ENCODE peak calls at places on chromosomes 2 and 18, in six cellular contexts. One of them, this sample, is unnamed.

GRCh38 chr2:88807237-88807962 is 115.9 kb downstream of the RPIA start:
- DNase-seq in transverse colon: no peak
- DNase-seq in breast epithelium: no peak
- DNase-seq in GM12892: no peak
- DNase-seq in K562: no peak
- DNase-seq in prostate gland: no peak
- DNase-seq in this sample: no peak

GRCh38 chr2:233480490-233481202 is 85.9 kb downstream of the USP40 start:
- DNase-seq in transverse colon: peak; percentile 52
- DNase-seq in breast epithelium: peak; percentile 86
- DNase-seq in GM12892: no peak
- DNase-seq in K562: no peak
- DNase-seq in prostate gland: peak; percentile 84
- DNase-seq in this sample: peak; percentile 75

GRCh38 chr18:23675236-23675635 is 12.5 kb upstream of the ANKRD29 start:
- DNase-seq in transverse colon: no peak
- DNase-seq in breast epithelium: no peak
- DNase-seq in GM12892: no peak
- DNase-seq in K562: no peak
- DNase-seq in prostate gland: no peak
- DNase-seq in this sample: no peak

GRCh38 chr2:113000436-113000835 is 4.8 kb upstream of the IL36A start:
- DNase-seq in transverse colon: no peak
- DNase-seq in breast epithelium: no peak
- DNase-seq in GM12892: no peak
- DNase-seq in K562: no peak
- DNase-seq in prostate gland: no peak
- DNase-seq in this sample: no peak

GRCh38 chr2:30821960-30822359 is 14.7 kb upstream of the CAPN13 start:
- DNase-seq in transverse colon: no peak
- DNase-seq in breast epithelium: no peak
- DNase-seq in GM12892: no peak
- DNase-seq in K562: no peak
- DNase-seq in prostate gland: no peak
- DNase-seq in this sample: no peak

GRCh38 chr2:239587836-239588235 is 187.0 kb upstream of the HDAC4 start:
- DNase-seq in transverse colon: no peak
- DNase-seq in breast epithelium: no peak
- DNase-seq in GM12892: no peak
- DNase-seq in K562: no peak
- DNase-seq in prostate gland: no peak
- DNase-seq in this sample: peak; percentile 36

GRCh38 chr2:54386993-54387590 is 69.0 kb upstream of the SPTBN1 start:
- DNase-seq in transverse colon: no peak
- DNase-seq in breast epithelium: no peak
- DNase-seq in GM12892: no peak
- DNase-seq in K562: no peak
- DNase-seq in prostate gland: no peak
- DNase-seq in this sample: no peak

GRCh38 chr2:166060191-166060590 is 67.6 kb downstream of the SCN1A start:
- DNase-seq in transverse colon: no peak
- DNase-seq in breast epithelium: no peak
- DNase-seq in GM12892: no peak
- DNase-seq in K562: no peak
- DNase-seq in prostate gland: no peak
- DNase-seq in this sample: no peak

GRCh38 chr2:158979775-158980174 is 11.3 kb downstream of the TANC1 start:
- DNase-seq in transverse colon: no peak
- DNase-seq in breast epithelium: no peak
- DNase-seq in GM12892: no peak
- DNase-seq in K562: no peak
- DNase-seq in prostate gland: no peak
- DNase-seq in this sample: no peak

GRCh38 chr2:110149330-110150220 is 34.0 kb upstream of the MALL start:
- DNase-seq in transverse colon: no peak
- DNase-seq in breast epithelium: no peak
- DNase-seq in GM12892: no peak
- DNase-seq in K562: no peak
- DNase-seq in prostate gland: no peak
- DNase-seq in this sample: no peak
- TF ChIP-seq POLR2AphosphoS5 in transverse colon: no peak
- TF ChIP-seq POLR2AphosphoS5 in breast epithelium: no peak
- TF ChIP-seq POLR2AphosphoS5 in GM12892: no peak
- TF ChIP-seq POLR2AphosphoS5 in K562: no peak
- TF ChIP-seq POLR2AphosphoS5 in prostate gland: no peak
- TF ChIP-seq POLR2AphosphoS5 in this sample: no peak

GRCh38 chr2:109184368-109184767 is 55.4 kb downstream of the SH3RF3 start:
- DNase-seq in transverse colon: no peak
- DNase-seq in breast epithelium: no peak
- DNase-seq in GM12892: no peak
- DNase-seq in K562: no peak
- DNase-seq in prostate gland: no peak
- DNase-seq in this sample: no peak

GRCh38 chr2:109187711-109188484 is 58.9 kb downstream of the SH3RF3 start:
- DNase-seq in transverse colon: no peak
- DNase-seq in breast epithelium: no peak
- DNase-seq in GM12892: no peak
- DNase-seq in K562: no peak
- DNase-seq in prostate gland: no peak
- DNase-seq in this sample: no peak

GRCh38 chr2:109185338-109185737 is 56.3 kb downstream of the SH3RF3 start:
- DNase-seq in transverse colon: no peak
- DNase-seq in breast epithelium: no peak
- DNase-seq in GM12892: no peak
- DNase-seq in K562: no peak
- DNase-seq in prostate gland: peak; percentile 53
- DNase-seq in this sample: no peak

GRCh38 chr2:109186656-109187250 is 57.7 kb downstream of the SH3RF3 start:
- DNase-seq in transverse colon: no peak
- DNase-seq in breast epithelium: no peak
- DNase-seq in GM12892: no peak
- DNase-seq in K562: no peak
- DNase-seq in prostate gland: no peak
- DNase-seq in this sample: no peak

DNA sequence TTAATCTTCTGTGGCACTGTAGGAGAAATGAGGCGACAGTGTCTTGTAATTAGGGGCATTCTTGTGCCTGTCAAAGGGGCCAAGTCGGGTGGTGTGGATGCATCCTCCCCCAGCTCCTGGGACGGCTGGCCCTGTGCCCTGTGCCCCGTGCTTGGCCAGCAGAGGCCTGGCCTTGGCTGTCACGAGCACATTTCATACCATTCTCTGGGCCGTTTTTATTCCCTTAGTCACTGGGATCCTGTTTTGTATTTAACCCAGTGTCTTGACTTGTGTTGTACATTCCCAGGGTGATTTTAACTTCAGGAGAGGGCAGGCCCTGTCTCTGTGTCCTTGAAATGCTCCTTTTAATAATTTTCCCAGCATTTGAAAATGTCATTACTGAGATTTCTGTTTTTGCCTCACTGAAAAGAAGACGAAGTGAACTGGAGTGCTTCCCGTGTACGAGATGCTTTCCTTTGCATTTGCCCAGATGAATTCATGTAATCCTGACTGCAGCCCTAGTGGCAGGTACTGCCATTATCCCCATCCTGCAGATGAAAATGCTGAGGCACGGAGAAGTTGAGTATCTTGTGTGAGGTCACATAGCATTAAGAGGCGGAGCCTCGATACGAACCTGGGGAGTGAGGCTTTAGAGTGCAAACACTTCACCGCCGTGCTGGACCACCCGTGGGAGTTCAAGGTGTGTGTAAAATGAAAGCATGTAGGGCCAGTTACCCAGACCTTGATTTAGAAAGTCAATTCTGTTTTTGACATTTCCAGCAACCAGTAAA is 57.0 kb downstream of the SH3RF3 start:
- DNase-seq in transverse colon: peak; percentile 30
- DNase-seq in breast epithelium: no peak
- DNase-seq in GM12892: no peak
- DNase-seq in K562: no peak
- DNase-seq in prostate gland: no peak
- DNase-seq in this sample: no peak
- TF ChIP-seq POLR2AphosphoS5 in transverse colon: peak; percentile 57
- TF ChIP-seq POLR2AphosphoS5 in breast epithelium: no peak
- TF ChIP-seq POLR2AphosphoS5 in GM12892: no peak
- TF ChIP-seq POLR2AphosphoS5 in K562: no peak
- TF ChIP-seq POLR2AphosphoS5 in prostate gland: no peak
- TF ChIP-seq POLR2AphosphoS5 in this sample: peak; percentile 63

GRCh38 chr2:200812122-200813022 is 662 bp downstream of the BZW1 start:
- DNase-seq in transverse colon: peak; percentile 88
- DNase-seq in breast epithelium: peak; percentile 74
- DNase-seq in GM12892: peak; percentile 39
- DNase-seq in K562: peak; percentile 66
- DNase-seq in prostate gland: peak; percentile 69
- DNase-seq in this sample: peak; percentile 95
- TF ChIP-seq POLR2AphosphoS5 in transverse colon: peak; percentile 58
- TF ChIP-seq POLR2AphosphoS5 in breast epithelium: peak; percentile 40
- TF ChIP-seq POLR2AphosphoS5 in GM12892: no peak
- TF ChIP-seq POLR2AphosphoS5 in K562: peak; percentile 22
- TF ChIP-seq POLR2AphosphoS5 in prostate gland: peak; percentile 27
- TF ChIP-seq POLR2AphosphoS5 in this sample: no peak

DNA sequence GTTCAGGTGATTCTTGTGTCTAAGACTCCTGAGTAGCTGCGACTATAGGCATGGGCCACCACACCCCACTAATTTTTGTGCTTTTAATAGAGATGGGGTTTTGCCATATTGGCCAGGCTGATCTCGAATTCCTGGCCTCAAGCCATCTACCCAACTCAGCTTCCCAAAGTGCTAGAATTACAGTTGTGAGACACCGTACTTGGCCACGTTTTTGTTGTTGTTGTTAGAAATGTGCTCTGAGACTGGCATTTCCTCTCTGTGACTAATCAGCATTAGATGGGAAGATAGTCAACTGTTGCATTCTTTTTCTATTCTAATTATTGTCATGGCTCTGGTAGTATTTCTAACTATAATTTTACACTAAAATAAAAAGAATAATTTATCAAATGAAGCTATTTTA is 191.7 kb downstream of the CAMKMT start:
- DNase-seq in transverse colon: no peak
- DNase-seq in breast epithelium: no peak
- DNase-seq in GM12892: no peak
- DNase-seq in K562: no peak
- DNase-seq in prostate gland: no peak
- DNase-seq in this sample: no peak
- TF ChIP-seq POLR2AphosphoS5 in transverse colon: no peak
- TF ChIP-seq POLR2AphosphoS5 in breast epithelium: no peak
- TF ChIP-seq POLR2AphosphoS5 in GM12892: no peak
- TF ChIP-seq POLR2AphosphoS5 in K562: no peak
- TF ChIP-seq POLR2AphosphoS5 in prostate gland: no peak
- TF ChIP-seq POLR2AphosphoS5 in this sample: no peak

DNA sequence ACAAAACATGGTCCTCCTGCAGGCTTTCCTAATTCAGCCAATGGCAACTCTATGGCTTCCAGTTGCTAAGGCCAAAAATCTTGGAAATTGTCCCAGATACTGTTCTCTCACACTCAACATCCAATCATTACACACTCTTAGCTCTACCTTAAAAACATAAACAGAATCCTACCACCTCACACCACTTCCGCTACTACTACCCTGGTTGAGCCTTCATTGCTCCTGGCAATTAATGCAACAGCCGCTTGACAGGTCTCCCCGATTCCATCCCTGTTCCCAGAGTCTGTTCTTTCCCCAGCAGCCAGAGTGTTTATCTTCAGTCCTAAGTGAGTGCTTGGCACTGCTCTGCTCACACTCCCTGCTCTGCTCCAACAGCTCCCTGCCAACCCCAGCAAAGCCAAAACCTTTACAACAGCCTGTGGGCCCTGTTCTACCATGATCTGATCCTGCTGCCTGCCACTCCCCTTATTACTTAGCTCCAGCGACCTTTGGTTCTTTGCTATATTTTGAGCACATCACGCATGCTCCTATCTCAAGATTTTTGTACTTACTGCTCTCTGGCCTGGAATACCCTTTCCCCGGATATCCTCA is 67.5 kb upstream of the AMMECR1L start:
- DNase-seq in transverse colon: peak; percentile 56
- DNase-seq in breast epithelium: no peak
- DNase-seq in GM12892: no peak
- DNase-seq in K562: no peak
- DNase-seq in prostate gland: no peak
- DNase-seq in this sample: no peak
- TF ChIP-seq POLR2AphosphoS5 in transverse colon: peak; percentile 22
- TF ChIP-seq POLR2AphosphoS5 in breast epithelium: no peak
- TF ChIP-seq POLR2AphosphoS5 in GM12892: no peak
- TF ChIP-seq POLR2AphosphoS5 in K562: no peak
- TF ChIP-seq POLR2AphosphoS5 in prostate gland: no peak
- TF ChIP-seq POLR2AphosphoS5 in this sample: no peak

GRCh38 chr2:188984680-188985079 is 10.5 kb downstream of the COL3A1 start:
- DNase-seq in transverse colon: no peak
- DNase-seq in breast epithelium: no peak
- DNase-seq in GM12892: no peak
- DNase-seq in K562: no peak
- DNase-seq in prostate gland: no peak
- DNase-seq in this sample: no peak
- TF ChIP-seq POLR2AphosphoS5 in transverse colon: no peak
- TF ChIP-seq POLR2AphosphoS5 in breast epithelium: no peak
- TF ChIP-seq POLR2AphosphoS5 in GM12892: no peak
- TF ChIP-seq POLR2AphosphoS5 in K562: no peak
- TF ChIP-seq POLR2AphosphoS5 in prostate gland: no peak
- TF ChIP-seq POLR2AphosphoS5 in this sample: no peak

GRCh38 chr2:10043256-10043905 is at the start of gene KLF11:
- DNase-seq in transverse colon: peak; percentile 94
- DNase-seq in breast epithelium: peak; percentile 88
- DNase-seq in GM12892: peak; percentile 74
- DNase-seq in K562: peak; percentile 96
- DNase-seq in prostate gland: peak; percentile 86
- DNase-seq in this sample: peak; percentile 96
- TF ChIP-seq POLR2AphosphoS5 in transverse colon: peak; percentile 52
- TF ChIP-seq POLR2AphosphoS5 in breast epithelium: peak; percentile 62
- TF ChIP-seq POLR2AphosphoS5 in GM12892: no peak
- TF ChIP-seq POLR2AphosphoS5 in K562: no peak
- TF ChIP-seq POLR2AphosphoS5 in prostate gland: peak; percentile 55
- TF ChIP-seq POLR2AphosphoS5 in this sample: peak; percentile 82

DNA sequence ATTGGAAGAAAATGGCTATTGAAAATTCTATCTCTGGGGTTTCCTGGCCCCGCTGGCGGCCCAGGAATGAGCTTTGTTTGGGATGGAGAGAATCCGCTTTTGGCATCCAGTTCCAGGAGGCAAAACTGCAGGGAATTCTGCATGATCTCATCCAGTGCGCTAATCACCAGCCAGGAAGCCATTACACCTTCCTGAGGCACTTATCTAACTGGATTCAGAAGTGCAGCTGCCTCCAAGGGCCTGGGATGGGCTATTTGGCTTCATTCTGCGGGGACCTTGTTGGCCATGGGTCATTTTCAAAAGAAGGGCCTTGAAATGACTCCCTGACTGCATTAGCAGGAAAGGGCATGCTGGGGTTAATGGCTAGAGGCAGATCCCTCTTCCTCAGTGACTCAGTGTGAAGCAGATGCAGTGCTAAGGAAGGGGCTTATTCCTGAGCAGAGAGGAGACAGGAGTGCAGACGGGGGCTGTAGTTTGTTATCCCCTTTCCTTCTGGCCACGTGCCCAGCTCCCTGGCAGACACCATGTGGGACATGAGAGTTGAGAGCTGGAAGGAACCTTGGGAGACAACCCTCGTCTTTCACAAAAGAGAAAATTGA is 161.6 kb downstream of the PRKCE start:
- DNase-seq in transverse colon: no peak
- DNase-seq in breast epithelium: no peak
- DNase-seq in GM12892: no peak
- DNase-seq in K562: no peak
- DNase-seq in prostate gland: no peak
- DNase-seq in this sample: no peak
- TF ChIP-seq POLR2AphosphoS5 in transverse colon: no peak
- TF ChIP-seq POLR2AphosphoS5 in breast epithelium: no peak
- TF ChIP-seq POLR2AphosphoS5 in GM12892: no peak
- TF ChIP-seq POLR2AphosphoS5 in K562: no peak
- TF ChIP-seq POLR2AphosphoS5 in prostate gland: no peak
- TF ChIP-seq POLR2AphosphoS5 in this sample: peak; percentile 40

This sample was measured in spleen.